ENCODE peak calls at places on chromosomes 4 and X, in eight cellular contexts. V, J, T, R, O, Q, K and X are unnamed samples. For H3K9me3, the result is how much of the 10 kb centered on the place peaks cover.

GRCh38 chr4:165343353-165344191 is 16.1 kb downstream of the MSMO1 start:
- DNase-seq in V (no peak), J (no peak), T (no peak), R (no peak), O (no peak), Q (no peak), K (peak), X (no peak)

GRCh38 chr4:40909363-40909876 is 159.7 kb downstream of the NSUN7 start:
- DNase-seq in V (peak), J (no peak), T (no peak), R (no peak), O (no peak), Q (no peak), K (peak), X (no peak)

GRCh38 chrX:254630-255215 is 26.5 kb upstream of the PLCXD1 start:
- DNase-seq in V (no peak), J (peak), T (no peak), R (peak), O (no peak), Q (peak), K (no peak), X (no peak)

GRCh38 chr4:153127773-153128494 is 76.3 kb upstream of the TRIM2 start:
- DNase-seq in V (peak), J (peak), T (peak), R (peak), O (peak), Q (peak), K (peak), X (peak)

GRCh38 chr4:41525129-41525528 is 12.8 kb upstream of the LIMCH1 start:
- DNase-seq in V (peak), J (peak), T (no peak), R (no peak), O (no peak), Q (peak), K (peak), X (no peak)

GRCh38 chr4:9800878-9801277 is 19.4 kb downstream of the DRD5 start:
- DNase-seq in V (no peak), J (no peak), T (no peak), R (no peak), O (no peak), Q (no peak), K (no peak), X (no peak)

GRCh38 chr4:182918791-182919302 is 1.7 kb upstream of the DCTD start:
- DNase-seq in V (no peak), J (no peak), T (no peak), R (no peak), O (no peak), Q (no peak), K (no peak), X (no peak)

GRCh38 chr4:153217440-153217839 is 13.2 kb downstream of the TRIM2 start:
- DNase-seq in V (no peak), J (no peak), T (no peak), R (no peak), O (no peak), Q (no peak), K (no peak), X (no peak)

GRCh38 chrX:149527705-149528104 is 13.1 kb upstream of the EOLA1 start:
- DNase-seq in V (no peak), J (no peak), T (no peak), R (no peak), O (no peak), Q (no peak), K (peak), X (no peak)

GRCh38 chr4:121950212-121950679 is 1.6 kb downstream of the TRPC3 start:
- DNase-seq in V (peak), J (no peak), T (peak), R (peak), O (peak), Q (peak), K (peak), X (peak)

GRCh38 chr4:81896936-81897335 is 425.2 kb upstream of the RASGEF1B start:
- DNase-seq in V (no peak), J (no peak), T (no peak), R (no peak), O (no peak), Q (no peak), K (no peak), X (no peak)

GRCh38 chr4:102343964-102344519 is 1.2 kb downstream of the SLC39A8 start:
- DNase-seq in V (peak), J (no peak), T (no peak), R (no peak), O (no peak), Q (no peak), K (no peak), X (peak)

GRCh38 chr4:1855334-1856070 is 454 bp downstream of the LETM1 start:
- DNase-seq in V (no peak), J (no peak), T (no peak), R (no peak), O (peak), Q (no peak), K (peak), X (peak)

GRCh38 chr4:36233567-36234266 is 10.6 kb downstream of the ARAP2 start:
- DNase-seq in V (no peak), J (no peak), T (no peak), R (no peak), O (no peak), Q (no peak), K (no peak), X (no peak)
- H3K9me3 ChIP-seq in V (under half), J (under half), T (under half), R (under half), O (under half), Q (under half), K (under half), X (under half)

DNA sequence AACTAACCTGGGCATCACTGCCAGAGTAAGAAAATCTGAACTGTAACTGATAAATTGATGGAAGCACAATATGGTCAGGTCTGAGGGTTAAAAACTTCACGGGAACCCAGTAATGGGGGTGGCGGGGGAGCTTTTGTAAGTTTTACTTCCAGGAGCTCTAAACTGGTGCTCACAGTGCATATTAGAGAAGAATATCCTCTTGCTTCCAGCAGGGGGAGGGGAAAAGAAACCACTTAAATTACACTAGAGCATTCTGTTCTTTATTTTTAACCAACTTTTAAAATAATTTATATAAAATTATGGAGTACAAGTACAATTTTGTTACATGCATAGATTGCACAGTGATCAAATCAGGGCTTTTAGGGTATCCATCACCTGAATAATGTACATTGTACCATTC is 33.7 kb downstream of the WDR17 start:
- DNase-seq in V (no peak), J (no peak), T (no peak), R (no peak), O (no peak), Q (no peak), K (no peak), X (no peak)
- TF ChIP-seq POLR2A in V (no peak), J (no peak), T (no peak), R (no peak), O (no peak), Q (no peak), K (no peak), X (no peak)

DNA sequence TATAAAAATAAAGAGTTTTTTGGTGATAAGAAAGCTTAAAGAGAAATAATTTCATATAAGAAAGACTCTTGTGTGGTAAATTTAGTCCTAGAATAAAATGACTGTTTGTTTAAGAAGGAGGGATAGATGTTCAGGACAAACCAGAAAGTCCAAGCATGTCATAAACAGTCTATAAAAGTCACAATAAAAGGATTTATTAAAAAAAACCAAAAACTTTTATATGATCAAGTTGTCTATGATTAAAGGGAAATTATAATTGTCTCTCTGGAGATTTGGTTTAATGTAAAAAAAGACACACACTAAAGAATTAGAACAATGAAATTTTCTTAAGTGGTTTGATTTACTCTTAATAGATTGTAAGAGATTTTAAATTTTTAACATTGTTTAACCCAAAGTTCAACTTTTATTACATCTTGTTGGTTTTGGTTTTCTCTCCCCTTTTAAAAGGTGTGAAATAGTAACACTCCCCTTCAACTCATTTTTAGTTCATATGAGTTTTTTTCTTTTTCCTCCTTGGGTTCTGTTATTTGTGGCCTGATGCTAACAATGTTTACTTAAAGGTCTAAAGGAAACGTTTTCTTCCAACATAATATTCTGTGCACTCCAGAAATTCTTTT is 89.7 kb downstream of the PDHA2 start:
- DNase-seq in V (peak), J (no peak), T (no peak), R (no peak), O (no peak), Q (no peak), K (no peak), X (no peak)
- H3K9me3 ChIP-seq in V (under half), J (under half), T (under half), R (under half), O (under half), Q (under half), K (under half), X (under half)

GRCh38 chrX:129792586-129793291 is 13.0 kb downstream of the SASH3 start:
- DNase-seq in V (no peak), J (no peak), T (no peak), R (no peak), O (no peak), Q (no peak), K (no peak), X (no peak)
- TF ChIP-seq POLR2A in V (no peak), J (no peak), T (no peak), R (no peak), O (no peak), Q (no peak), K (no peak), X (no peak)

GRCh38 chrX:9729161-9729885 is 36.3 kb downstream of the GPR143 start:
- DNase-seq in V (no peak), J (no peak), T (no peak), R (no peak), O (no peak), Q (no peak), K (no peak), X (no peak)

GRCh38 chrX:9724711-9725110 is 40.9 kb downstream of the GPR143 start:
- DNase-seq in V (no peak), J (no peak), T (no peak), R (no peak), O (no peak), Q (no peak), K (no peak), X (no peak)

GRCh38 chrX:9730752-9731151 is 34.9 kb downstream of the GPR143 start:
- DNase-seq in V (no peak), J (no peak), T (no peak), R (no peak), O (no peak), Q (no peak), K (no peak), X (no peak)

GRCh38 chrX:9730078-9730477 is 35.6 kb downstream of the GPR143 start:
- DNase-seq in V (no peak), J (no peak), T (no peak), R (no peak), O (no peak), Q (no peak), K (no peak), X (no peak)

DNA sequence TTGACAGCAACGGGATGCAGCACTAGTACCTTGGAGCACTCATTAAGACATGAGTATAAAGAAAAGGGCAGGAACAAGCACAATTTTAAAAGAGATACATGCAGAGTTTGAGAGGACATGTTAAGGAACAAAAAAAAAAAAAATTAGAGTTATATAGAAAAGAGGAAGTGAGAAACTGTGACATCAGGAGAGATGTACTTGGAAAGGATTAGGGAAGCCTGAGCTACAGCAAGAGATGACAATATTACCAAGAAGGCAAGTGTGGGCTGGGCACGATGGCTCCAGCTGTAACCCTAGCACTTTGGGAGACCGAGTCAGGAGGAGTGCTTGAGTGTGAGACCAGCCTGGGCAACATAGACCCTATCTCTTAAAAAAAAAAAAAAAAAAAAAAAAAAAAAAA is 37.4 kb downstream of the GPR143 start:
- DNase-seq in V (no peak), J (no peak), T (no peak), R (no peak), O (no peak), Q (no peak), K (no peak), X (no peak)
- H3K9me3 ChIP-seq in V (under half), J (under half), T (under half), R (under half), O (under half), Q (under half), K (under half), X (under half)

GRCh38 chrX:119784747-119785446 is 6.5 kb downstream of the RPL39 start:
- DNase-seq in V (no peak), J (no peak), T (no peak), R (peak), O (no peak), Q (no peak), K (peak), X (no peak)
- TF ChIP-seq POLR2A in V (no peak), J (no peak), T (no peak), R (no peak), O (no peak), Q (no peak), K (no peak), X (no peak)

GRCh38 chrX:148309413-148309812 is 191.0 kb upstream of the AFF2 start:
- DNase-seq in V (no peak), J (no peak), T (no peak), R (no peak), O (no peak), Q (no peak), K (no peak), X (no peak)
- H3K9me3 ChIP-seq in V (under half), J (under half), T (under half), R (under half), O (under half), Q (under half), K (under half), X (under half)